ENCODE peak calls at places on chromosomes 7 and 10, in five cellular contexts. One of them, this sample, is unnamed.

GRCh38 chr10:25159591-25159990 is 15.2 kb upstream of the GPR158 start:
- DNase-seq in mesothelial cell of epicardium: no peak
- DNase-seq in AG09309: no peak
- DNase-seq in stimulated activated naive CD4-positive, alpha-beta T cell treated with Interleukin-2 at 50 U/mL for 16 hours: no peak
- DNase-seq in stimulated activated CD8-positive, alpha-beta memory T cell treated with anti-CD3 and anti-CD28 coated beads, Interleukin-4, amount 100 ng/mL, for 4 hours: no peak
- DNase-seq in this sample: no peak

GRCh38 chr7:240887-241421 is 48.6 kb downstream of the FAM20C start:
- DNase-seq in mesothelial cell of epicardium: no peak
- DNase-seq in AG09309: no peak
- DNase-seq in stimulated activated naive CD4-positive, alpha-beta T cell treated with Interleukin-2 at 50 U/mL for 16 hours: no peak
- DNase-seq in stimulated activated CD8-positive, alpha-beta memory T cell treated with anti-CD3 and anti-CD28 coated beads, Interleukin-4, amount 100 ng/mL, for 4 hours: no peak
- DNase-seq in this sample: no peak

GRCh38 chr10:125548878-125549277 is 134.1 kb downstream of the TEX36 start:
- DNase-seq in mesothelial cell of epicardium: no peak
- DNase-seq in AG09309: no peak
- DNase-seq in stimulated activated naive CD4-positive, alpha-beta T cell treated with Interleukin-2 at 50 U/mL for 16 hours: no peak
- DNase-seq in stimulated activated CD8-positive, alpha-beta memory T cell treated with anti-CD3 and anti-CD28 coated beads, Interleukin-4, amount 100 ng/mL, for 4 hours: no peak
- DNase-seq in this sample: no peak

GRCh38 chr7:333399-333776 is 43.4 kb downstream of the FOXL3 start:
- DNase-seq in mesothelial cell of epicardium: no peak
- DNase-seq in AG09309: no peak
- DNase-seq in stimulated activated naive CD4-positive, alpha-beta T cell treated with Interleukin-2 at 50 U/mL for 16 hours: no peak
- DNase-seq in stimulated activated CD8-positive, alpha-beta memory T cell treated with anti-CD3 and anti-CD28 coated beads, Interleukin-4, amount 100 ng/mL, for 4 hours: no peak
- DNase-seq in this sample: peak; percentile 89

GRCh38 chr7:45180084-45180986 is 22.7 kb downstream of the RAMP3 start:
- DNase-seq in mesothelial cell of epicardium: no peak
- DNase-seq in AG09309: no peak
- DNase-seq in stimulated activated naive CD4-positive, alpha-beta T cell treated with Interleukin-2 at 50 U/mL for 16 hours: no peak
- DNase-seq in stimulated activated CD8-positive, alpha-beta memory T cell treated with anti-CD3 and anti-CD28 coated beads, Interleukin-4, amount 100 ng/mL, for 4 hours: no peak
- DNase-seq in this sample: peak; percentile 32

GRCh38 chr7:42035205-42035604 is 201.8 kb downstream of the GLI3 start:
- DNase-seq in mesothelial cell of epicardium: no peak
- DNase-seq in AG09309: no peak
- DNase-seq in stimulated activated naive CD4-positive, alpha-beta T cell treated with Interleukin-2 at 50 U/mL for 16 hours: no peak
- DNase-seq in stimulated activated CD8-positive, alpha-beta memory T cell treated with anti-CD3 and anti-CD28 coated beads, Interleukin-4, amount 100 ng/mL, for 4 hours: no peak
- DNase-seq in this sample: peak; percentile 42

GRCh38 chr10:63219749-63220148 is 86.6 kb downstream of the NRBF2 start:
- DNase-seq in mesothelial cell of epicardium: no peak
- DNase-seq in AG09309: no peak
- DNase-seq in stimulated activated naive CD4-positive, alpha-beta T cell treated with Interleukin-2 at 50 U/mL for 16 hours: no peak
- DNase-seq in stimulated activated CD8-positive, alpha-beta memory T cell treated with anti-CD3 and anti-CD28 coated beads, Interleukin-4, amount 100 ng/mL, for 4 hours: no peak
- DNase-seq in this sample: no peak

GRCh38 chr7:7178081-7178480 is 4.3 kb upstream of the C1GALT1 start:
- DNase-seq in mesothelial cell of epicardium: no peak
- DNase-seq in AG09309: no peak
- DNase-seq in stimulated activated naive CD4-positive, alpha-beta T cell treated with Interleukin-2 at 50 U/mL for 16 hours: no peak
- DNase-seq in stimulated activated CD8-positive, alpha-beta memory T cell treated with anti-CD3 and anti-CD28 coated beads, Interleukin-4, amount 100 ng/mL, for 4 hours: no peak
- DNase-seq in this sample: no peak

GRCh38 chr10:27369832-27370231 is 129.2 kb upstream of the ACBD5 start:
- DNase-seq in mesothelial cell of epicardium: no peak
- DNase-seq in AG09309: no peak
- DNase-seq in stimulated activated naive CD4-positive, alpha-beta T cell treated with Interleukin-2 at 50 U/mL for 16 hours: no peak
- DNase-seq in stimulated activated CD8-positive, alpha-beta memory T cell treated with anti-CD3 and anti-CD28 coated beads, Interleukin-4, amount 100 ng/mL, for 4 hours: no peak
- DNase-seq in this sample: no peak

GRCh38 chr10:13698217-13698616 is 111.5 kb downstream of the PRPF18 start:
- DNase-seq in mesothelial cell of epicardium: no peak
- DNase-seq in AG09309: no peak
- DNase-seq in stimulated activated naive CD4-positive, alpha-beta T cell treated with Interleukin-2 at 50 U/mL for 16 hours: no peak
- DNase-seq in stimulated activated CD8-positive, alpha-beta memory T cell treated with anti-CD3 and anti-CD28 coated beads, Interleukin-4, amount 100 ng/mL, for 4 hours: no peak
- DNase-seq in this sample: no peak

GRCh38 chr10:72332423-72333110 is 22.2 kb downstream of the DNAJB12 start:
- DNase-seq in mesothelial cell of epicardium: no peak
- DNase-seq in AG09309: no peak
- DNase-seq in stimulated activated naive CD4-positive, alpha-beta T cell treated with Interleukin-2 at 50 U/mL for 16 hours: no peak
- DNase-seq in stimulated activated CD8-positive, alpha-beta memory T cell treated with anti-CD3 and anti-CD28 coated beads, Interleukin-4, amount 100 ng/mL, for 4 hours: no peak
- DNase-seq in this sample: no peak

GRCh38 chr10:78362406-78363022 is 328.9 kb downstream of the RPS24 start:
- DNase-seq in mesothelial cell of epicardium: no peak
- DNase-seq in AG09309: no peak
- DNase-seq in stimulated activated naive CD4-positive, alpha-beta T cell treated with Interleukin-2 at 50 U/mL for 16 hours: no peak
- DNase-seq in stimulated activated CD8-positive, alpha-beta memory T cell treated with anti-CD3 and anti-CD28 coated beads, Interleukin-4, amount 100 ng/mL, for 4 hours: no peak
- DNase-seq in this sample: peak; percentile 61

GRCh38 chr10:63537511-63537910 is 16.3 kb downstream of the REEP3 start:
- DNase-seq in mesothelial cell of epicardium: no peak
- DNase-seq in AG09309: no peak
- DNase-seq in stimulated activated naive CD4-positive, alpha-beta T cell treated with Interleukin-2 at 50 U/mL for 16 hours: no peak
- DNase-seq in stimulated activated CD8-positive, alpha-beta memory T cell treated with anti-CD3 and anti-CD28 coated beads, Interleukin-4, amount 100 ng/mL, for 4 hours: no peak
- DNase-seq in this sample: no peak

GRCh38 chr7:67653856-67654442 is 657.3 kb downstream of the TYW1 start:
- DNase-seq in mesothelial cell of epicardium: no peak
- DNase-seq in AG09309: no peak
- DNase-seq in stimulated activated naive CD4-positive, alpha-beta T cell treated with Interleukin-2 at 50 U/mL for 16 hours: no peak
- DNase-seq in stimulated activated CD8-positive, alpha-beta memory T cell treated with anti-CD3 and anti-CD28 coated beads, Interleukin-4, amount 100 ng/mL, for 4 hours: no peak
- DNase-seq in this sample: no peak

GRCh38 chr10:93495654-93496321 is 624 bp upstream of the CEP55 start:
- DNase-seq in mesothelial cell of epicardium: no peak
- DNase-seq in AG09309: no peak
- DNase-seq in stimulated activated naive CD4-positive, alpha-beta T cell treated with Interleukin-2 at 50 U/mL for 16 hours: no peak
- DNase-seq in stimulated activated CD8-positive, alpha-beta memory T cell treated with anti-CD3 and anti-CD28 coated beads, Interleukin-4, amount 100 ng/mL, for 4 hours: no peak
- DNase-seq in this sample: peak; percentile 55

GRCh38 chr10:79491171-79491835 is 21.0 kb upstream of the EIF5AL1 start:
- DNase-seq in mesothelial cell of epicardium: no peak
- DNase-seq in AG09309: no peak
- DNase-seq in stimulated activated naive CD4-positive, alpha-beta T cell treated with Interleukin-2 at 50 U/mL for 16 hours: no peak
- DNase-seq in stimulated activated CD8-positive, alpha-beta memory T cell treated with anti-CD3 and anti-CD28 coated beads, Interleukin-4, amount 100 ng/mL, for 4 hours: no peak
- DNase-seq in this sample: no peak

GRCh38 chr7:117389871-117390270 is 37.4 kb downstream of the ASZ1 start:
- DNase-seq in mesothelial cell of epicardium: no peak
- DNase-seq in AG09309: no peak
- DNase-seq in stimulated activated naive CD4-positive, alpha-beta T cell treated with Interleukin-2 at 50 U/mL for 16 hours: no peak
- DNase-seq in stimulated activated CD8-positive, alpha-beta memory T cell treated with anti-CD3 and anti-CD28 coated beads, Interleukin-4, amount 100 ng/mL, for 4 hours: no peak
- DNase-seq in this sample: no peak

GRCh38 chr7:73774923-73775322 is 4.9 kb upstream of the CLDN3 start:
- DNase-seq in mesothelial cell of epicardium: no peak
- DNase-seq in AG09309: no peak
- DNase-seq in stimulated activated naive CD4-positive, alpha-beta T cell treated with Interleukin-2 at 50 U/mL for 16 hours: no peak
- DNase-seq in stimulated activated CD8-positive, alpha-beta memory T cell treated with anti-CD3 and anti-CD28 coated beads, Interleukin-4, amount 100 ng/mL, for 4 hours: no peak
- DNase-seq in this sample: no peak

GRCh38 chr7:68411742-68412141 is 1186.5 kb upstream of the AUTS2 start:
- DNase-seq in mesothelial cell of epicardium: no peak
- DNase-seq in AG09309: no peak
- DNase-seq in stimulated activated naive CD4-positive, alpha-beta T cell treated with Interleukin-2 at 50 U/mL for 16 hours: no peak
- DNase-seq in stimulated activated CD8-positive, alpha-beta memory T cell treated with anti-CD3 and anti-CD28 coated beads, Interleukin-4, amount 100 ng/mL, for 4 hours: no peak
- DNase-seq in this sample: no peak

GRCh38 chr10:129373718-129374117 is 93.3 kb upstream of the MGMT start:
- DNase-seq in mesothelial cell of epicardium: no peak
- DNase-seq in AG09309: no peak
- DNase-seq in stimulated activated naive CD4-positive, alpha-beta T cell treated with Interleukin-2 at 50 U/mL for 16 hours: no peak
- DNase-seq in stimulated activated CD8-positive, alpha-beta memory T cell treated with anti-CD3 and anti-CD28 coated beads, Interleukin-4, amount 100 ng/mL, for 4 hours: no peak
- DNase-seq in this sample: no peak

GRCh38 chr10:13823046-13823711 is 236.4 kb downstream of the PRPF18 start:
- DNase-seq in mesothelial cell of epicardium: no peak
- DNase-seq in AG09309: no peak
- DNase-seq in stimulated activated naive CD4-positive, alpha-beta T cell treated with Interleukin-2 at 50 U/mL for 16 hours: no peak
- DNase-seq in stimulated activated CD8-positive, alpha-beta memory T cell treated with anti-CD3 and anti-CD28 coated beads, Interleukin-4, amount 100 ng/mL, for 4 hours: no peak
- DNase-seq in this sample: no peak

GRCh38 chr10:9222917-9223316 is 1168.4 kb downstream of the GATA3 start:
- DNase-seq in mesothelial cell of epicardium: no peak
- DNase-seq in AG09309: peak; percentile 23
- DNase-seq in stimulated activated naive CD4-positive, alpha-beta T cell treated with Interleukin-2 at 50 U/mL for 16 hours: no peak
- DNase-seq in stimulated activated CD8-positive, alpha-beta memory T cell treated with anti-CD3 and anti-CD28 coated beads, Interleukin-4, amount 100 ng/mL, for 4 hours: no peak
- DNase-seq in this sample: no peak

GRCh38 chr10:87538092-87538795 is 33.6 kb downstream of the MINPP1 start:
- DNase-seq in mesothelial cell of epicardium: no peak
- DNase-seq in AG09309: no peak
- DNase-seq in stimulated activated naive CD4-positive, alpha-beta T cell treated with Interleukin-2 at 50 U/mL for 16 hours: no peak
- DNase-seq in stimulated activated CD8-positive, alpha-beta memory T cell treated with anti-CD3 and anti-CD28 coated beads, Interleukin-4, amount 100 ng/mL, for 4 hours: no peak
- DNase-seq in this sample: no peak

GRCh38 chr10:104232613-104233102 is 494 bp upstream of the CFAP43 start:
- DNase-seq in mesothelial cell of epicardium: no peak
- DNase-seq in AG09309: no peak
- DNase-seq in stimulated activated naive CD4-positive, alpha-beta T cell treated with Interleukin-2 at 50 U/mL for 16 hours: no peak
- DNase-seq in stimulated activated CD8-positive, alpha-beta memory T cell treated with anti-CD3 and anti-CD28 coated beads, Interleukin-4, amount 100 ng/mL, for 4 hours: no peak
- DNase-seq in this sample: no peak

GRCh38 chr10:8700689-8701088 is 646.2 kb downstream of the GATA3 start:
- DNase-seq in mesothelial cell of epicardium: no peak
- DNase-seq in AG09309: no peak
- DNase-seq in stimulated activated naive CD4-positive, alpha-beta T cell treated with Interleukin-2 at 50 U/mL for 16 hours: no peak
- DNase-seq in stimulated activated CD8-positive, alpha-beta memory T cell treated with anti-CD3 and anti-CD28 coated beads, Interleukin-4, amount 100 ng/mL, for 4 hours: no peak
- DNase-seq in this sample: no peak

GRCh38 chr7:157975401-157976372 is 611.9 kb downstream of the PTPRN2 start:
- DNase-seq in mesothelial cell of epicardium: no peak
- DNase-seq in AG09309: no peak
- DNase-seq in stimulated activated naive CD4-positive, alpha-beta T cell treated with Interleukin-2 at 50 U/mL for 16 hours: no peak
- DNase-seq in stimulated activated CD8-positive, alpha-beta memory T cell treated with anti-CD3 and anti-CD28 coated beads, Interleukin-4, amount 100 ng/mL, for 4 hours: no peak
- DNase-seq in this sample: no peak

GRCh38 chr10:104076743-104077160 is 8.9 kb downstream of the COL17A1 start:
- DNase-seq in mesothelial cell of epicardium: no peak
- DNase-seq in AG09309: no peak
- DNase-seq in stimulated activated naive CD4-positive, alpha-beta T cell treated with Interleukin-2 at 50 U/mL for 16 hours: no peak
- DNase-seq in stimulated activated CD8-positive, alpha-beta memory T cell treated with anti-CD3 and anti-CD28 coated beads, Interleukin-4, amount 100 ng/mL, for 4 hours: no peak
- DNase-seq in this sample: peak; percentile 54

GRCh38 chr10:102535481-102536147 is 31.8 kb downstream of the SUFU start:
- DNase-seq in mesothelial cell of epicardium: no peak
- DNase-seq in AG09309: no peak
- DNase-seq in stimulated activated naive CD4-positive, alpha-beta T cell treated with Interleukin-2 at 50 U/mL for 16 hours: no peak
- DNase-seq in stimulated activated CD8-positive, alpha-beta memory T cell treated with anti-CD3 and anti-CD28 coated beads, Interleukin-4, amount 100 ng/mL, for 4 hours: no peak
- DNase-seq in this sample: no peak